ENCODE peak calls at places on chromosome 22, in six cellular contexts. F is EL; H is activated T-cell treated with anti-CD3 and anti-CD28 coated beads for 48 hours; T is NCI-H1694; L is BJ; V is activated CD8-positive, alpha-beta T cell treated with anti-CD3 and anti-CD28 coated beads, Interleukin-2, amount 10 ng/mL, durations not matched to agents 7 days and 5 days. U is an unnamed sample.

GRCh38 chr22:25650834-25651233 is 86.4 kb downstream of the GRK3 start:
- DNase-seq in H (no peak), V (no peak), T (no peak), L (no peak), F (no peak), U (no peak)

GRCh38 chr22:45268167-45268957 is 16.4 kb upstream of the UPK3A start:
- DNase-seq in F (peak; percentile 23), T (peak; percentile 40), H (no peak), L (no peak), V (no peak), U (peak; percentile 58)

GRCh38 chr22:46063861-46064235 is 86.5 kb upstream of the PPARA start:
- DNase-seq in H (no peak), F (no peak), L (no peak), T (no peak), V (no peak), U (no peak)

GRCh38 chr22:25447067-25447688 is 117.3 kb upstream of the GRK3 start:
- DNase-seq in V (no peak), H (no peak), L (no peak), F (no peak), T (no peak), U (no peak)

GRCh38 chr22:49826603-49827306 is 918 bp downstream of the BRD1 start:
- DNase-seq in H (no peak), T (no peak), F (peak; percentile 21), V (peak; percentile 57), L (no peak), U (no peak)

GRCh38 chr22:18001040-18001893 is 23.1 kb downstream of the MICAL3 start:
- DNase-seq in T (peak; percentile 90), V (peak; percentile 85), L (peak; percentile 86), F (peak; percentile 99), H (peak; percentile 71), U (peak; percentile 96)

GRCh38 chr22:16953206-16954059 is 54.6 kb downstream of the GAB4 start:
- DNase-seq in L (no peak), T (no peak), H (no peak), V (no peak), F (no peak), U (no peak)

GRCh38 chr22:48192920-48193319 is 1430.5 kb downstream of the TBC1D22A start:
- DNase-seq in V (no peak), F (no peak), L (no peak), T (no peak), H (no peak), U (no peak)

GRCh38 chr22:50118557-50119168 is 28.9 kb downstream of the MOV10L1 start:
- DNase-seq in L (peak; percentile 49), T (no peak), F (peak; percentile 80), V (no peak), H (no peak), U (no peak)

GRCh38 chr22:19406281-19406811 is 25.2 kb downstream of the HIRA start:
- DNase-seq in V (no peak), T (no peak), F (no peak), H (no peak), L (no peak), U (no peak)

GRCh38 chr22:22397875-22398524 is 110.5 kb downstream of the ZNF280B start:
- DNase-seq in V (no peak), L (no peak), F (no peak), H (no peak), T (no peak), U (no peak)

GRCh38 chr22:35674335-35674734 is 26.1 kb downstream of the APOL6 start:
- DNase-seq in L (no peak), H (no peak), T (no peak), V (no peak), F (no peak), U (no peak)

GRCh38 chr22:46604306-46604690 is 15.9 kb upstream of the GRAMD4 start:
- DNase-seq in V (peak; percentile 80), T (no peak), F (peak; percentile 43), L (no peak), H (peak; percentile 71), U (no peak)

GRCh38 chr22:18064636-18065035 is 13.2 kb upstream of the PEX26 start:
- DNase-seq in V (no peak), F (no peak), H (no peak), L (no peak), T (no peak), U (no peak)

GRCh38 chr22:19959587-19960490 is 18.2 kb upstream of the TXNRD2 start:
- DNase-seq in V (no peak), T (no peak), L (no peak), F (no peak), H (no peak), U (no peak)

GRCh38 chr22:45969414-45969799 is 7.6 kb downstream of the WNT7B start:
- DNase-seq in F (no peak), H (no peak), L (no peak), T (no peak), V (no peak), U (no peak)

GRCh38 chr22:31680764-31681624 is 19.0 kb upstream of the PISD start:
- DNase-seq in F (peak; percentile 76), V (no peak), T (no peak), L (peak; percentile 56), H (no peak), U (no peak)

GRCh38 chr22:39174498-39175120 is 22.1 kb upstream of the CBX7 start:
- DNase-seq in V (peak; percentile 86), F (peak; percentile 99), H (peak; percentile 32), T (no peak), L (peak; percentile 70), U (no peak)

GRCh38 chr22:37751449-37752188 is 54.8 kb downstream of the TRIOBP start:
- DNase-seq in T (no peak), V (no peak), F (peak; percentile 33), L (no peak), H (no peak), U (no peak)

GRCh38 chr22:23713696-23714595 is 23.1 kb downstream of the RGL4 start:
- DNase-seq in F (no peak), V (no peak), T (no peak), H (peak; percentile 47), L (no peak), U (no peak)

GRCh38 chr22:50304528-50305392 is 2.7 kb downstream of the PLXNB2 start:
- DNase-seq in T (peak; percentile 83), L (no peak), V (no peak), F (peak; percentile 42), H (no peak), U (no peak)

GRCh38 chr22:27801197-27801615 is 350 bp downstream of the MN1 start:
- DNase-seq in L (no peak), H (peak; percentile 24), T (no peak), F (peak; percentile 34), V (peak; percentile 34), U (no peak)